ENCODE peak calls at places on chromosomes 4 and X, in seven cellular contexts. X is transverse colon; L is lung; G is activated CD8-positive, alpha-beta T cell treated with anti-CD3 and anti-CD28 coated beads for 36 hours; F is A549; I is upper lobe of right lung; U is dorsolateral prefrontal cortex. H is an unnamed sample.

GRCh38 chrX:34918856-34919255 is 23.7 kb upstream of the FAM47B start:
- DNase-seq in X (no peak), L (no peak), G (no peak), F (peak), I (no peak), U (no peak), H (no peak)

GRCh38 chrX:17552251-17552650 is 177.3 kb downstream of the NHS start:
- DNase-seq in X (no peak), L (no peak), G (no peak), F (no peak), I (no peak), U (no peak), H (no peak)

GRCh38 chr4:180832086-180832485 is 1411.1 kb upstream of the TENM3 start:
- DNase-seq in X (no peak), L (no peak), G (no peak), F (no peak), I (no peak), U (no peak), H (no peak)

GRCh38 chr4:119709418-119709817 is 80.8 kb upstream of the PDE5A start:
- DNase-seq in X (no peak), L (no peak), G (no peak), F (no peak), I (no peak), U (no peak), H (no peak)

GRCh38 chr4:8391972-8392371 is 48.6 kb downstream of the ACOX3 start:
- DNase-seq in X (peak), L (peak), G (peak), F (no peak), I (no peak), U (peak), H (peak)

GRCh38 chr4:4461850-4462249 is 74.9 kb downstream of the NSG1 start:
- DNase-seq in X (peak), L (no peak), G (peak), F (no peak), I (peak), U (no peak), H (no peak)

GRCh38 chr4:42397635-42398447 is 553 bp downstream of the SHISA3 start:
- DNase-seq in X (no peak), L (no peak), G (peak), F (no peak), I (no peak), U (no peak), H (peak)

GRCh38 chr4:57098945-57099344 is 11.2 kb downstream of the IGFBP7 start:
- DNase-seq in X (no peak), L (no peak), G (no peak), F (no peak), I (no peak), U (no peak), H (no peak)

GRCh38 chrX:75229774-75230173 is 44.1 kb upstream of the UPRT start:
- DNase-seq in X (no peak), L (no peak), G (peak), F (no peak), I (no peak), U (no peak), H (no peak)

GRCh38 chrX:154490021-154490413 is 412 bp downstream of the SLC10A3 start:
- DNase-seq in X (peak), L (no peak), G (peak), F (peak), I (peak), U (no peak), H (no peak)

GRCh38 chr4:98491862-98492554 is 166.4 kb downstream of the TSPAN5 start:
- DNase-seq in X (no peak), L (no peak), G (no peak), F (no peak), I (no peak), U (no peak), H (no peak)

GRCh38 chr4:84470204-84470785 is 28.8 kb downstream of the NKX6-1 start:
- DNase-seq in X (no peak), L (no peak), G (peak), F (no peak), I (no peak), U (no peak), H (no peak)
- TF ChIP-seq CTCF in X (no peak), L (no peak), G (peak), F (no peak), I (no peak), U (no peak), H (no peak)

GRCh38 chrX:48998391-48998790 is 3.7 kb downstream of the GRIPAP1 start:
- DNase-seq in X (no peak), L (no peak), G (peak), F (no peak), I (no peak), U (no peak), H (no peak)
- TF ChIP-seq CTCF in X (no peak), L (no peak), G (no peak), F (no peak), I (no peak), U (no peak), H (no peak)

GRCh38 chrX:85622635-85623034 is 243.2 kb upstream of the POF1B start:
- DNase-seq in X (no peak), L (no peak), G (no peak), F (no peak), I (no peak), U (no peak), H (no peak)
- TF ChIP-seq CTCF in X (no peak), L (no peak), G (no peak), F (no peak), I (no peak), U (no peak), H (no peak)

GRCh38 chr4:55183926-55184599 is 58.7 kb upstream of the KDR start:
- DNase-seq in X (no peak), L (no peak), G (no peak), F (peak), I (no peak), U (no peak), H (no peak)

GRCh38 chr4:55181606-55182005 is 56.2 kb upstream of the KDR start:
- DNase-seq in X (no peak), L (no peak), G (no peak), F (no peak), I (no peak), U (no peak), H (no peak)

GRCh38 chr4:55186700-55187099 is 61.3 kb upstream of the KDR start:
- DNase-seq in X (no peak), L (no peak), G (no peak), F (no peak), I (no peak), U (no peak), H (no peak)

GRCh38 chr4:55184600-55185523 is 59.5 kb upstream of the KDR start:
- DNase-seq in X (peak), L (peak), G (peak), F (no peak), I (no peak), U (no peak), H (peak)

GRCh38 chr4:55186123-55186522 is 60.7 kb upstream of the KDR start:
- DNase-seq in X (no peak), L (no peak), G (no peak), F (no peak), I (no peak), U (no peak), H (no peak)
- TF ChIP-seq CTCF in X (no peak), L (no peak), G (no peak), F (no peak), I (no peak), U (peak), H (no peak)

GRCh38 chr4:79132826-79133225 is 193.0 kb downstream of the NAA11 start:
- DNase-seq in X (no peak), L (no peak), G (no peak), F (no peak), I (no peak), U (no peak), H (no peak)
- TF ChIP-seq CTCF in X (no peak), L (no peak), G (no peak), F (no peak), I (no peak), U (no peak), H (no peak)

GRCh38 chrX:116490091-116490490 is 27.3 kb upstream of the CT83 start:
- DNase-seq in X (no peak), L (no peak), G (no peak), F (no peak), I (no peak), U (no peak), H (no peak)
- TF ChIP-seq CTCF in X (peak), L (no peak), G (no peak), F (peak), I (peak), U (peak), H (no peak)

GRCh38 chrX:152600853-152601635 is 36.7 kb upstream of the GABRQ start:
- DNase-seq in X (no peak), L (no peak), G (no peak), F (no peak), I (no peak), U (peak), H (no peak)

DNA sequence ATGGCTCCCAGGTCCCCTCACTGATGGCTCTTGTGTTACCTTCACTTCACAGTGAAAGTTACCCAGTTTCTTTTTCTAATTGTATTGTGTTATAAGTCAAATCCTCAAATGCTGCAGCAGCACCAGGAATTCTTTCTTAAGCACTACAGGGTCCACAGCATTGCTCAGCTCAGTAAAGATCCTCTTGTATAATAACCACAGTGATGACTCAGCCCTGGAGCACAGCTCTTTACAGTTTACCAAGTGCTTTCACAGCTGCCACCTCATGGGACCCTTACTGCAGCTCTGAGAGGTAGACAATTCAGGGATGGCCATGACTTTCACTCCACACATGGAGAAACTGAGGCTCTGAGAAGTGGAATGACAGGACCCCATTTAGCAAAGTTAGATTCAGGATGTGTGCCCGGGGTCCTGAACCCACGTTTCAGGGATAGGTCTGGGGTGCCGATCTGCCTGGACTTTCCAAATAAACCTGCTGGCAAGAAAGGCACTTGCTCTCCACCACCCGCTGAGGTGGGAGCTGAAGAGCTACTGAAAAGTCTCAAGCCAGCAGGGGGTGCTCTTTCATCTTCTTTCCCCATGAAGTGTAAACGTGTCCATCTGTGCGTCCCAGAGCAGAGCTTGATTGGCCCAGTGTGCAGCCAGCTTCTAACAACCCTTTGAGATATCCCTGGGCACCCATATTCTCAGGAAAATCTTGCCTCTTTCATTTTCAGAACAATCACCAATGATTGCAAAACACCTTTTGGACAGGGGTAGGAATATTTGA is 35.7 kb upstream of the GABRQ start:
- DNase-seq in X (no peak), L (no peak), G (peak), F (no peak), I (no peak), U (no peak), H (no peak)
- TF ChIP-seq CTCF in X (no peak), L (no peak), G (no peak), F (no peak), I (no peak), U (peak), H (no peak)